ENCODE peak calls at places on chromosome 13, in five cellular contexts. T, U, Y, Q and P are unnamed samples.
A peak's percentile ranks its signal among the peaks of the same experiment; 100 is the strongest.

GRCh38 chr13:41639955-41640780 is 182.8 kb downstream of the RGCC start:
- DNase-seq in T (no peak), U (no peak), Y (no peak), Q (no peak), P (no peak)

GRCh38 chr13:63773476-63773875 is 2357.8 kb upstream of the PCDH20 start:
- DNase-seq in T (no peak), U (no peak), Y (no peak), Q (no peak), P (no peak)

GRCh38 chr13:86906458-86906857 is 764.7 kb upstream of the SLITRK5 start:
- DNase-seq in T (no peak), U (no peak), Y (no peak), Q (peak; percentile 37), P (no peak)

GRCh38 chr13:98586400-98587144 is 9.7 kb upstream of the STK24 start:
- DNase-seq in T (no peak), U (no peak), Y (no peak), Q (no peak), P (no peak)

GRCh38 chr13:83150616-83151307 is 731.5 kb downstream of the SLITRK1 start:
- DNase-seq in T (no peak), U (no peak), Y (no peak), Q (no peak), P (no peak)

GRCh38 chr13:45833663-45834062 is 17.9 kb downstream of the SIAH3 start:
- DNase-seq in T (no peak), U (no peak), Y (no peak), Q (no peak), P (no peak)

GRCh38 chr13:47661076-47661475 is 340.0 kb downstream of the SUCLA2 start:
- DNase-seq in T (no peak), U (no peak), Y (no peak), Q (no peak), P (peak; percentile 45)

GRCh38 chr13:101258071-101258470 is 158.2 kb downstream of the NALCN start:
- DNase-seq in T (no peak), U (no peak), Y (peak; percentile 41), Q (peak; percentile 82), P (peak; percentile 15)

GRCh38 chr13:75691183-75691582 is 55.1 kb downstream of the LMO7 start:
- DNase-seq in T (no peak), U (no peak), Y (no peak), Q (no peak), P (no peak)

GRCh38 chr13:32415019-32415418 is 12.9 kb downstream of the N4BP2L1 start:
- DNase-seq in T (no peak), U (no peak), Y (no peak), Q (no peak), P (no peak)

GRCh38 chr13:100818706-100819105 is 144.1 kb upstream of the TMTC4 start:
- DNase-seq in T (no peak), U (no peak), Y (no peak), Q (no peak), P (no peak)

GRCh38 chr13:102548811-102549210 is 48.0 kb upstream of the TPP2 start:
- DNase-seq in T (no peak), U (no peak), Y (no peak), Q (no peak), P (no peak)

GRCh38 chr13:32645854-32646253 is 59.6 kb downstream of the PDS5B start:
- DNase-seq in T (no peak), U (no peak), Y (peak; percentile 39), Q (no peak), P (no peak)

GRCh38 chr13:62337109-62337880 is 921.6 kb upstream of the PCDH20 start:
- DNase-seq in T (no peak), U (no peak), Y (no peak), Q (no peak), P (no peak)

GRCh38 chr13:50831510-50831909 is 12.0 kb downstream of the DLEU7 start:
- DNase-seq in T (no peak), U (no peak), Y (no peak), Q (no peak), P (no peak)